ENCODE peak calls at places on chromosomes 4 and X, in five cellular contexts. One of them, this sample, is unnamed.

GRCh38 chr4:170672571-170672970 is 582.8 kb upstream of the AADAT start:
- DNase-seq in GM12878: no peak
- DNase-seq in K562: no peak
- DNase-seq in A549: no peak
- DNase-seq in HepG2: no peak
- DNase-seq in this sample: no peak

GRCh38 chr4:184313710-184314659 is 96.3 kb upstream of the ENPP6 start:
- DNase-seq in HepG2: no peak
- DNase-seq in GM12878: peak
- DNase-seq in K562: no peak
- DNase-seq in A549: no peak
- DNase-seq in this sample: no peak

GRCh38 chrX:13750204-13750603 is 15.7 kb downstream of the OFD1 start:
- DNase-seq in HepG2: peak
- DNase-seq in A549: peak
- DNase-seq in K562: peak
- DNase-seq in GM12878: no peak
- DNase-seq in this sample: no peak

GRCh38 chr4:113657834-113658233 is 103.7 kb downstream of the CAMK2D start:
- DNase-seq in A549: no peak
- DNase-seq in GM12878: no peak
- DNase-seq in K562: no peak
- DNase-seq in HepG2: no peak
- DNase-seq in this sample: no peak

GRCh38 chr4:7944568-7945220 is 5.0 kb upstream of the AFAP1 start:
- DNase-seq in HepG2: peak
- DNase-seq in GM12878: no peak
- DNase-seq in A549: no peak
- DNase-seq in K562: no peak
- DNase-seq in this sample: no peak

GRCh38 chr4:56475917-56476316 is 8.5 kb downstream of the SRP72 start:
- DNase-seq in K562: no peak
- DNase-seq in HepG2: no peak
- DNase-seq in A549: no peak
- DNase-seq in GM12878: no peak
- DNase-seq in this sample: no peak

GRCh38 chr4:1873291-1873690 is 2.1 kb downstream of the NSD2 start:
- DNase-seq in GM12878: no peak
- DNase-seq in A549: no peak
- DNase-seq in K562: peak
- DNase-seq in HepG2: no peak
- DNase-seq in this sample: no peak

GRCh38 chr4:174674305-174674840 is 152.1 kb upstream of the HPGD start:
- DNase-seq in HepG2: no peak
- DNase-seq in A549: no peak
- DNase-seq in K562: no peak
- DNase-seq in GM12878: no peak
- DNase-seq in this sample: no peak

GRCh38 chrX:16772460-16772859 is 13.8 kb upstream of the TXLNG start:
- DNase-seq in A549: no peak
- DNase-seq in K562: peak
- DNase-seq in HepG2: peak
- DNase-seq in GM12878: no peak
- DNase-seq in this sample: peak

GRCh38 chrX:150199803-150200202 is 163.3 kb upstream of the MAMLD1 start:
- DNase-seq in K562: no peak
- DNase-seq in GM12878: no peak
- DNase-seq in HepG2: no peak
- DNase-seq in A549: no peak
- DNase-seq in this sample: no peak

GRCh38 chr4:70192895-70193294 is 2.6 kb upstream of the ODAM start:
- DNase-seq in A549: no peak
- DNase-seq in K562: no peak
- DNase-seq in GM12878: no peak
- DNase-seq in HepG2: peak
- DNase-seq in this sample: no peak

GRCh38 chr4:118398226-118399090 is 45.7 kb upstream of the PRSS12 start:
- DNase-seq in HepG2: no peak
- DNase-seq in GM12878: peak
- DNase-seq in A549: no peak
- DNase-seq in K562: no peak
- DNase-seq in this sample: no peak

GRCh38 chrX:154751121-154751668 is 318 bp upstream of the GAB3 start:
- DNase-seq in A549: no peak
- DNase-seq in GM12878: no peak
- DNase-seq in HepG2: no peak
- DNase-seq in K562: peak
- DNase-seq in this sample: no peak

GRCh38 chrX:113522814-113523213 is 682.2 kb upstream of the AMOT start:
- DNase-seq in K562: no peak
- DNase-seq in HepG2: no peak
- DNase-seq in A549: no peak
- DNase-seq in GM12878: peak
- DNase-seq in this sample: no peak

GRCh38 chr4:128341634-128342033 is 54.0 kb upstream of the PGRMC2 start:
- DNase-seq in GM12878: no peak
- DNase-seq in A549: no peak
- DNase-seq in HepG2: peak
- DNase-seq in K562: peak
- DNase-seq in this sample: no peak

GRCh38 chrX:147351644-147352043 is 537.1 kb upstream of the CXorf51A start:
- DNase-seq in HepG2: no peak
- DNase-seq in GM12878: no peak
- DNase-seq in K562: no peak
- DNase-seq in A549: no peak
- DNase-seq in this sample: no peak

GRCh38 chrX:48854898-48855297 is 19.5 kb upstream of the PCSK1N start:
- DNase-seq in A549: no peak
- DNase-seq in GM12878: no peak
- DNase-seq in HepG2: peak
- DNase-seq in K562: peak
- DNase-seq in this sample: no peak

GRCh38 chrX:133335027-133335426 is 80.3 kb downstream of the GPC4 start:
- DNase-seq in HepG2: no peak
- DNase-seq in A549: peak
- DNase-seq in K562: peak
- DNase-seq in GM12878: no peak
- DNase-seq in this sample: no peak

GRCh38 chr4:7391637-7392437 is 42.9 kb downstream of the PSAPL1 start:
- DNase-seq in HepG2: no peak
- DNase-seq in K562: no peak
- DNase-seq in A549: no peak
- DNase-seq in GM12878: no peak
- DNase-seq in this sample: no peak

GRCh38 chr4:4866124-4866832 is 6.8 kb downstream of the MSX1 start:
- DNase-seq in A549: no peak
- DNase-seq in HepG2: no peak
- DNase-seq in K562: no peak
- DNase-seq in GM12878: no peak
- DNase-seq in this sample: no peak

GRCh38 chr4:152234571-152234970 is 301.3 kb downstream of the FBXW7 start:
- DNase-seq in K562: no peak
- DNase-seq in HepG2: no peak
- DNase-seq in A549: no peak
- DNase-seq in GM12878: no peak
- DNase-seq in this sample: no peak

GRCh38 chr4:182188622-182189021 is 54.6 kb upstream of the TENM3 start:
- DNase-seq in HepG2: no peak
- DNase-seq in A549: no peak
- DNase-seq in K562: no peak
- DNase-seq in GM12878: no peak
- DNase-seq in this sample: no peak

GRCh38 chr4:57378766-57379165 is 268.6 kb upstream of the IGFBP7 start:
- DNase-seq in A549: no peak
- DNase-seq in GM12878: no peak
- DNase-seq in K562: no peak
- DNase-seq in HepG2: no peak
- DNase-seq in this sample: no peak

GRCh38 chrX:112571388-112571787 is 108.3 kb downstream of the LHFPL1 start:
- DNase-seq in GM12878: peak
- DNase-seq in HepG2: no peak
- DNase-seq in A549: no peak
- DNase-seq in K562: no peak
- DNase-seq in this sample: no peak

GRCh38 chr4:121177238-121178137 is 13.4 kb upstream of the TNIP3 start:
- DNase-seq in HepG2: no peak
- DNase-seq in A549: no peak
- DNase-seq in GM12878: no peak
- DNase-seq in K562: no peak
- DNase-seq in this sample: no peak

DNA sequence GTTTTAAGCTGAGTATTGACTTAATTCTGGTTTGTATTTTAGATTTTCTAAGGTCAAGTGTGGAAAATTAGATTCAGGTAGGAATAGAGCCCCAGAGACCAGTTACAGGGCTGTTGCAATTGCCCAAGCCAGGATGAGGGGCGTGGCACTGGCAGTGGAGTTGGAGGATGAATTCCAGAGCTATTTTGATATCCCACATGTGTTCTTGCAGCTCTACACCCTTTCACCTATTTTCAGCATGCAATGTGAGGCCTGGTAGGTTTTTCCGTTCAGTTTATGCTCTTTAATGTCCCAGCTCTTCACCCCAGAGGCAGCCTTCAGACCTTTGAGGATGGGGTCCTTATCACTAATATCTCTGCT is 17.9 kb upstream of the OGT start:
- DNase-seq in A549: no peak
- DNase-seq in K562: no peak
- DNase-seq in HepG2: no peak
- DNase-seq in GM12878: no peak
- DNase-seq in this sample: no peak
- TF ChIP-seq KDM1A in A549: no peak
- TF ChIP-seq KDM1A in K562: no peak
- TF ChIP-seq KDM1A in HepG2: no peak
- TF ChIP-seq KDM1A in GM12878: no peak
- TF ChIP-seq KDM1A in this sample: no peak

DNA sequence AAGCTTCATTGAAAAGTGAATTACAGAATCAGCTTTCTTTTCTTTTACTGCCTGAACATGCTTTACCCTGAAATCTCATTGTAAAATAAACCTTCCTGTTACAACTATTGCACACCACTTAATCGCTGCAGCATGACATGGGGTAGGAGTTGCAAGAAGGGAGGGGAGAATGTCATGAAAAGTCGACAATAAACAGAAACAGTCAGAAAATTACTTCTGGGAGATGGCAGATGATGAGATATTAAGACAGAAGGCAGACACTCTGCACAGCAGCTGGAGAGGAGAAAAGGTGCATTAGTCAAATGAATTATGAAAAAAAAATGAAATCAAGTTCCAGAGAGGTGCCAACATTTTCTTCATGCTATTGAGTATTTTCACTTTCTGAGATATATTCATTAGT is 287.7 kb downstream of the PCDH7 start:
- DNase-seq in A549: no peak
- DNase-seq in HepG2: no peak
- DNase-seq in GM12878: no peak
- DNase-seq in K562: no peak
- DNase-seq in this sample: no peak
- TF ChIP-seq KDM1A in A549: no peak
- TF ChIP-seq KDM1A in HepG2: no peak
- TF ChIP-seq KDM1A in GM12878: no peak
- TF ChIP-seq KDM1A in K562: no peak
- TF ChIP-seq KDM1A in this sample: no peak

DNA sequence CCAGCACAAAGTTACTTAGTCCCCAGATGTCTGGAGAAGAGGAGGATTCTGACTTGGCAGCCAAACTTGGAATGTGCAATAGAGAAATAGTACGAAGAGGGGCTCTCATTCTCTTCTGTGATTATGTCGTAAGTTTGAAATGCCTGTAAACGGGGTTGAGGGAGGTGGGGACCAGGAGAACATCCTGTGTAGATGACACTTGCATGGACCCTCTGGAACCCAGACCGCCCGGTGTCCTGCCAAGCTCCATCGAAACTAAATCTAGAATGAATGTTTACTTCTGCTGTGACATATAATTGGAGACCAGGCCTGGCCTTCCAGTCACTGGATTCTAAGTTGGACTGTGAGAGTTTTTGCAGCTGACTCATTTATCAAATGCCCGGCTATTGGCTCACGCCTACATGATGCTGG is 44.9 kb upstream of the MSANTD1 start:
- DNase-seq in A549: no peak
- DNase-seq in K562: no peak
- DNase-seq in HepG2: peak
- DNase-seq in GM12878: no peak
- DNase-seq in this sample: no peak
- TF ChIP-seq KDM1A in A549: no peak
- TF ChIP-seq KDM1A in K562: no peak
- TF ChIP-seq KDM1A in HepG2: no peak
- TF ChIP-seq KDM1A in GM12878: no peak
- TF ChIP-seq KDM1A in this sample: no peak

DNA sequence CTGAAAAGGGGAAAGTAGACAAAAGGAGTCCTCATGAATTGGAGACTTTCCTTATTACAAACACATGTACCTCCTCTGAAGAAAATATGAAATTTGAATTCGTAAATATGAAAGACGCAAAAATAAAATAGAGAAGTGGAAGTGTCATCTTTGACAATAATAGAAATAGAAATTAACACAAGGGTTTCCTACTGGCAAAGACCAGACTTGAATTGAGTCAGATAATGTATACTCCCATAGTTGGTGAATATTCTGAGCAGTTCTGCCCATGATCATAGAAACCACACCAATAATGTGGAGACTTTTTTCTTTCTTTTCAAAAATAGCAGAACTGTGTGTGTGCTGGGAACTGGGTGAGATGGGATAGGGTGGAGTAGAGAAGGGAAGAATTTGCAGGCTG is 277.7 kb upstream of the TET2 start:
- DNase-seq in HepG2: no peak
- DNase-seq in A549: no peak
- DNase-seq in K562: no peak
- DNase-seq in GM12878: peak
- DNase-seq in this sample: no peak
- TF ChIP-seq KDM1A in HepG2: no peak
- TF ChIP-seq KDM1A in A549: no peak
- TF ChIP-seq KDM1A in K562: no peak
- TF ChIP-seq KDM1A in GM12878: no peak
- TF ChIP-seq KDM1A in this sample: no peak

This sample was measured in H1.